ENCODE peak calls at places on chromosomes 11 and 22, in seven cellular contexts. V is mesendoderm, L is mesenchymal stem cell, M is neuronal stem cell, R is H1, A is H9, N is IMR-90. D is an unnamed sample.

GRCh38 chr11:121814962-121815361 is 301.1 kb downstream of the BLID start:
- DNase-seq in V (no peak), L (no peak), M (no peak), R (no peak), A (no peak), N (peak), D (no peak)

GRCh38 chr11:68521962-68522626 is 61.5 kb downstream of the PPP6R3 start:
- DNase-seq in V (no peak), L (no peak), M (no peak), R (no peak), A (no peak), N (peak), D (no peak)

GRCh38 chr11:28146123-28146751 is 38.0 kb downstream of the METTL15 start:
- DNase-seq in V (peak), L (peak), M (peak), R (no peak), A (no peak), N (peak), D (peak)

GRCh38 chr11:7514099-7514725 is 413 bp downstream of the PPFIBP2 start:
- DNase-seq in V (no peak), L (peak), M (no peak), R (no peak), A (no peak), N (no peak), D (no peak)

GRCh38 chr22:44718418-44718817 is 16.4 kb downstream of the PRR5 start:
- DNase-seq in V (no peak), L (no peak), M (no peak), R (no peak), A (no peak), N (no peak), D (no peak)

GRCh38 chr11:115128226-115128625 is 376.0 kb downstream of the CADM1 start:
- DNase-seq in V (no peak), L (no peak), M (no peak), R (no peak), A (no peak), N (no peak), D (no peak)

GRCh38 chr11:113874920-113875413 is 405 bp downstream of the USP28 start:
- DNase-seq in V (peak), L (peak), M (no peak), R (no peak), A (no peak), N (peak), D (peak)

GRCh38 chr11:45301537-45302246 is 15.6 kb upstream of the SYT13 start:
- DNase-seq in V (no peak), L (no peak), M (no peak), R (no peak), A (no peak), N (no peak), D (no peak)

GRCh38 chr11:123330071-123330470 is 100.0 kb upstream of the GRAMD1B start:
- DNase-seq in V (no peak), L (no peak), M (no peak), R (no peak), A (no peak), N (no peak), D (peak)

GRCh38 chr22:46866591-46866990 is 104.1 kb downstream of the TBC1D22A start:
- DNase-seq in V (peak), L (peak), M (no peak), R (no peak), A (no peak), N (peak), D (peak)

GRCh38 chr22:19599626-19600243 is 75.5 kb upstream of the CLDN5 start:
- DNase-seq in V (no peak), L (no peak), M (no peak), R (no peak), A (no peak), N (no peak), D (no peak)

GRCh38 chr11:113681711-113682410 is 24.2 kb downstream of the TMPRSS5 start:
- DNase-seq in V (peak), L (no peak), M (no peak), R (peak), A (no peak), N (no peak), D (no peak)

GRCh38 chr11:41879186-41879738 is 419.8 kb upstream of the LRRC4C start:
- DNase-seq in V (peak), L (peak), M (no peak), R (no peak), A (no peak), N (no peak), D (peak)

GRCh38 chr11:1208361-1209261 is 14.3 kb upstream of the MUC5B start:
- DNase-seq in V (no peak), L (no peak), M (no peak), R (peak), A (peak), N (no peak), D (no peak)

GRCh38 chr11:19811391-19811790 is 98.8 kb downstream of the NAV2 start:
- DNase-seq in V (no peak), L (no peak), M (no peak), R (no peak), A (no peak), N (no peak), D (no peak)

GRCh38 chr11:498297-499181 is 8.5 kb downstream of the RNH1 start:
- DNase-seq in V (no peak), L (no peak), M (no peak), R (no peak), A (peak), N (no peak), D (no peak)

GRCh38 chr11:120945042-120945441 is 78.9 kb upstream of the TBCEL start:
- DNase-seq in V (peak), L (no peak), M (no peak), R (no peak), A (no peak), N (no peak), D (peak)

GRCh38 chr11:36146437-36146836 is 142.8 kb downstream of the COMMD9 start:
- DNase-seq in V (peak), L (no peak), M (no peak), R (no peak), A (no peak), N (no peak), D (peak)

GRCh38 chr11:34909955-34910354 is 6.2 kb downstream of the APIP start:
- DNase-seq in V (no peak), L (no peak), M (no peak), R (no peak), A (no peak), N (no peak), D (no peak)

GRCh38 chr11:128701086-128701485 is 7.2 kb downstream of the FLI1 start:
- DNase-seq in V (no peak), L (peak), M (no peak), R (no peak), A (no peak), N (peak), D (no peak)

GRCh38 chr11:118212131-118212725 is 12.6 kb downstream of the JAML start:
- DNase-seq in V (peak), L (no peak), M (no peak), R (no peak), A (peak), N (no peak), D (peak)

GRCh38 chr22:42369250-42370041 is 62.8 kb downstream of the NFAM1 start:
- DNase-seq in V (peak), L (peak), M (peak), R (no peak), A (peak), N (peak), D (peak)

GRCh38 chr22:29073618-29074275 is 912 bp downstream of the KREMEN1 start:
- DNase-seq in V (peak), L (peak), M (no peak), R (peak), A (peak), N (no peak), D (peak)

GRCh38 chr11:119567667-119568582 is 145.0 kb upstream of the THY1 start:
- DNase-seq in V (peak), L (peak), M (no peak), R (no peak), A (no peak), N (peak), D (no peak)

GRCh38 chr11:90438069-90438468 is 215.2 kb upstream of the CHORDC1 start:
- DNase-seq in V (peak), L (no peak), M (no peak), R (no peak), A (no peak), N (no peak), D (no peak)

GRCh38 chr22:19126309-19126666 is 4.1 kb upstream of the DGCR2 start:
- DNase-seq in V (no peak), L (no peak), M (no peak), R (no peak), A (no peak), N (no peak), D (no peak)

GRCh38 chr11:11706022-11706421 is 84.2 kb upstream of the GALNT18 start:
- DNase-seq in V (peak), L (no peak), M (no peak), R (no peak), A (peak), N (no peak), D (no peak)

GRCh38 chr11:32032478-32032877 is 58.4 kb upstream of the RCN1 start:
- DNase-seq in V (no peak), L (no peak), M (no peak), R (no peak), A (no peak), N (no peak), D (no peak)

GRCh38 chr22:19122752-19123492 is 710 bp upstream of the DGCR2 start:
- DNase-seq in V (peak), L (no peak), M (no peak), R (no peak), A (no peak), N (peak), D (no peak)

GRCh38 chr11:16239130-16240105 is 116.9 kb downstream of the SOX6 start:
- DNase-seq in V (no peak), L (peak), M (peak), R (no peak), A (no peak), N (peak), D (no peak)

GRCh38 chr11:5131584-5132335 is 6.4 kb downstream of the OR52A5 start:
- DNase-seq in V (no peak), L (no peak), M (no peak), R (no peak), A (no peak), N (no peak), D (no peak)
- H3K9ac ChIP-seq in V (no peak), L (no peak), M (no peak), R (no peak), A (no peak), N (no peak), D (no peak)

GRCh38 chr22:30324008-30324730 is 2.6 kb downstream of the TBC1D10A start:
- DNase-seq in V (no peak), L (peak), M (no peak), R (no peak), A (no peak), N (peak), D (no peak)

GRCh38 chr22:30326704-30327362 is at the start of gene TBC1D10A:
- DNase-seq in V (peak), L (peak), M (peak), R (peak), A (peak), N (peak), D (peak)

GRCh38 chr22:30327864-30328345 is 1.2 kb upstream of the TBC1D10A start:
- DNase-seq in V (peak), L (peak), M (no peak), R (no peak), A (peak), N (no peak), D (peak)

GRCh38 chr22:30325724-30326703 is 727 bp downstream of the TBC1D10A start:
- DNase-seq in V (no peak), L (peak), M (no peak), R (peak), A (peak), N (no peak), D (peak)

GRCh38 chr22:30325065-30325720 is 1.5 kb downstream of the TBC1D10A start:
- DNase-seq in V (peak), L (peak), M (no peak), R (no peak), A (no peak), N (peak), D (peak)
- H2AK5ac ChIP-seq in V (no peak), L (no peak), M (no peak), R (no peak), A (no peak), N (peak), D (peak)

GRCh38 chr22:26616650-26617049 is 1.2 kb downstream of the CRYBB1 start:
- DNase-seq in V (no peak), L (no peak), M (no peak), R (no peak), A (no peak), N (no peak), D (no peak)
- H3K9ac ChIP-seq in V (peak), L (no peak), M (no peak), R (no peak), A (no peak), N (no peak), D (no peak)

GRCh38 chr11:125146232-125146631 is 18.3 kb upstream of the PKNOX2 start:
- DNase-seq in V (no peak), L (no peak), M (no peak), R (no peak), A (peak), N (no peak), D (no peak)
- H2AK5ac ChIP-seq in V (no peak), L (no peak), M (no peak), R (no peak), A (no peak), N (no peak), D (no peak)

GRCh38 chr22:25111579-25112517 is 87.8 kb upstream of the CRYBB3 start:
- DNase-seq in V (peak), L (peak), M (no peak), R (no peak), A (peak), N (no peak), D (no peak)

GRCh38 chr22:25110846-25111578 is 88.6 kb upstream of the CRYBB3 start:
- DNase-seq in V (peak), L (peak), M (peak), R (peak), A (peak), N (peak), D (peak)

GRCh38 chr22:25112538-25113253 is 87.0 kb upstream of the CRYBB3 start:
- DNase-seq in V (peak), L (no peak), M (no peak), R (no peak), A (no peak), N (no peak), D (no peak)

GRCh38 chr22:25114369-25115362 is 85.0 kb upstream of the CRYBB3 start:
- DNase-seq in V (no peak), L (no peak), M (no peak), R (no peak), A (no peak), N (no peak), D (no peak)

DNA sequence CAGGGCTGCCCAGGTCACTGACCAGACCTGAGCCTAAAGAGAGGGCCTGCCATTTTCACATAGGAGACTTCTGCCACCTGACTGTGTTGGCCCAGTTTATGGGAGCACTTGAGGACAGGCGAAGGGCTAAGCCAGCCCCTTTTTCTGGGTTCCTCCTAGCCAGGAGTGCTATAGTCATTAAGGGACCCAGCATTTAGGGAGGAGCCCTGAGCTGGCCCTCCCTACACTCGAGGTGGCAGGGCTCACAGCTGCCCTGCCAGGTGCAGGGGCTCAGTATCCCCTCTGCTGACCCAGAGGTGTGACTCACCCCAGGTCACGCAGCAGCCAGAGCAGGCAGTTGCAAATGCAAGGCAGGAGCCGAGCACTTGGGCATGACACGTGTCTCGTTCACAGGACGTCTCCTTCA is 86.3 kb upstream of the CRYBB3 start:
- DNase-seq in V (peak), L (peak), M (no peak), R (no peak), A (no peak), N (no peak), D (no peak)
- H3K9ac ChIP-seq in V (no peak), L (no peak), M (no peak), R (no peak), A (no peak), N (no peak), D (no peak)

GRCh38 chr11:79506124-79506523 is 65.3 kb upstream of the TENM4 start:
- DNase-seq in V (no peak), L (no peak), M (no peak), R (no peak), A (no peak), N (no peak), D (no peak)
- H2AK5ac ChIP-seq in V (no peak), L (no peak), M (no peak), R (no peak), A (no peak), N (no peak), D (no peak)